ENCODE peak calls at places on chromosomes 2 and 18, in five cellular contexts. One of them, this sample, is unnamed. For H3K27me3 and H3K9me3, the result is how much of the 10 kb centered on the place peaks cover.

GRCh38 chr2:96427917-96428316 is 77.2 kb downstream of the NEURL3 start:
- DNase-seq in stomach: no peak
- DNase-seq in Peyer's patch: no peak
- DNase-seq in SK-N-SH: no peak
- DNase-seq in psoas muscle: no peak
- DNase-seq in this sample: no peak

GRCh38 chr2:189217546-189217945 is 38.0 kb upstream of the COL5A2 start:
- DNase-seq in stomach: no peak
- DNase-seq in Peyer's patch: no peak
- DNase-seq in SK-N-SH: no peak
- DNase-seq in psoas muscle: no peak
- DNase-seq in this sample: no peak

GRCh38 chr18:3305354-3305762 is 43.4 kb downstream of the MYL12B start:
- DNase-seq in stomach: no peak
- DNase-seq in Peyer's patch: peak
- DNase-seq in SK-N-SH: no peak
- DNase-seq in psoas muscle: no peak
- DNase-seq in this sample: no peak

GRCh38 chr2:17756629-17757028 is 2.7 kb downstream of the GEN1 start:
- DNase-seq in stomach: no peak
- DNase-seq in Peyer's patch: no peak
- DNase-seq in SK-N-SH: no peak
- DNase-seq in psoas muscle: no peak
- DNase-seq in this sample: no peak

GRCh38 chr2:136010126-136010525 is 24.7 kb upstream of the DARS1 start:
- DNase-seq in stomach: no peak
- DNase-seq in Peyer's patch: no peak
- DNase-seq in SK-N-SH: no peak
- DNase-seq in psoas muscle: no peak
- DNase-seq in this sample: no peak

GRCh38 chr18:24138884-24139616 is at the start of gene CABYR:
- DNase-seq in stomach: peak
- DNase-seq in Peyer's patch: peak
- DNase-seq in SK-N-SH: peak
- DNase-seq in psoas muscle: peak
- DNase-seq in this sample: peak

GRCh38 chr2:177237932-177238331 is 25.3 kb downstream of the HNRNPA3 start:
- DNase-seq in stomach: no peak
- DNase-seq in Peyer's patch: no peak
- DNase-seq in SK-N-SH: no peak
- DNase-seq in psoas muscle: no peak
- DNase-seq in this sample: no peak

GRCh38 chr2:46193356-46193755 is 103.9 kb upstream of the EPAS1 start:
- DNase-seq in stomach: no peak
- DNase-seq in Peyer's patch: no peak
- DNase-seq in SK-N-SH: peak
- DNase-seq in psoas muscle: no peak
- DNase-seq in this sample: no peak

GRCh38 chr2:134110532-134110931 is 143.3 kb upstream of the MGAT5 start:
- DNase-seq in stomach: no peak
- DNase-seq in Peyer's patch: no peak
- DNase-seq in SK-N-SH: no peak
- DNase-seq in psoas muscle: no peak
- DNase-seq in this sample: no peak

GRCh38 chr2:218381916-218382366 is at the start of gene SLC11A1:
- DNase-seq in stomach: peak
- DNase-seq in Peyer's patch: no peak
- DNase-seq in SK-N-SH: no peak
- DNase-seq in psoas muscle: peak
- DNase-seq in this sample: peak

GRCh38 chr2:219362524-219363164 is 25.1 kb downstream of the DNPEP start:
- DNase-seq in stomach: no peak
- DNase-seq in Peyer's patch: peak
- DNase-seq in SK-N-SH: no peak
- DNase-seq in psoas muscle: peak
- DNase-seq in this sample: peak

GRCh38 chr2:232973796-232974195 is 39.3 kb downstream of the NGEF start:
- DNase-seq in stomach: no peak
- DNase-seq in Peyer's patch: no peak
- DNase-seq in SK-N-SH: no peak
- DNase-seq in psoas muscle: no peak
- DNase-seq in this sample: no peak

GRCh38 chr2:98935111-98935770 is 784 bp downstream of the CRACDL start:
- DNase-seq in stomach: no peak
- DNase-seq in Peyer's patch: no peak
- DNase-seq in SK-N-SH: no peak
- DNase-seq in psoas muscle: no peak
- DNase-seq in this sample: no peak

GRCh38 chr2:67825476-67825875 is 237.3 kb downstream of the C1D start:
- DNase-seq in stomach: no peak
- DNase-seq in Peyer's patch: no peak
- DNase-seq in SK-N-SH: no peak
- DNase-seq in psoas muscle: no peak
- DNase-seq in this sample: no peak

GRCh38 chr2:230900336-230900995 is 24.6 kb downstream of the GPR55 start:
- DNase-seq in stomach: peak
- DNase-seq in Peyer's patch: peak
- DNase-seq in SK-N-SH: no peak
- DNase-seq in psoas muscle: no peak
- DNase-seq in this sample: no peak

GRCh38 chr2:121804340-121804739 is 48.9 kb downstream of the TSN start:
- DNase-seq in stomach: no peak
- DNase-seq in Peyer's patch: no peak
- DNase-seq in SK-N-SH: peak
- DNase-seq in psoas muscle: no peak
- DNase-seq in this sample: no peak

GRCh38 chr2:25170888-25171287 is 2.5 kb upstream of the POMC start:
- DNase-seq in stomach: no peak
- DNase-seq in Peyer's patch: no peak
- DNase-seq in SK-N-SH: peak
- DNase-seq in psoas muscle: no peak
- DNase-seq in this sample: no peak

GRCh38 chr2:25176138-25176537 is 7.8 kb upstream of the POMC start:
- DNase-seq in stomach: no peak
- DNase-seq in Peyer's patch: no peak
- DNase-seq in SK-N-SH: no peak
- DNase-seq in psoas muscle: no peak
- DNase-seq in this sample: no peak

GRCh38 chr2:25176541-25177368 is 8.4 kb upstream of the POMC start:
- DNase-seq in stomach: no peak
- DNase-seq in Peyer's patch: no peak
- DNase-seq in SK-N-SH: peak
- DNase-seq in psoas muscle: no peak
- DNase-seq in this sample: no peak

GRCh38 chr2:25174192-25174861 is 5.9 kb upstream of the POMC start:
- DNase-seq in stomach: no peak
- DNase-seq in Peyer's patch: no peak
- DNase-seq in SK-N-SH: no peak
- DNase-seq in psoas muscle: no peak
- DNase-seq in this sample: no peak

DNA sequence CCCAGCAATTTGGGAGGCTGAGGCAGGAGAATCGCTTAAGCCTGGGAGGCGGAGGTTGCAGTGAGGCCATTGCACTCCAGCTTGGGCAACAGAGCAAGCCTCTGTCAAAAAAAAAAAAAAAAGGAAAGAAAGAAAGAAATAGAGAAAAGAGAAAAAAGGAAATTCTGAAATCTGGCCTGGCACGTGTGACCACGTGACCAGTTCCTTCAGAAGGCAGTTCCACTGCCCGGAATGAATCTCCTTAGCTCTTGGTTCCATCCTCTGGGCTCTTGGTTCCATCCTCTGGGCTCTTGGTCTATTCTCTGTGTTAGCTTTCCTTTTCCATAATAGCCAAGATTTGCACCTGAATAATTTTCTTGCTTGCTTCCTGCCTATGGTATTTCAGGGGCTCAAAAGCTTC is 5.3 kb upstream of the POMC start:
- DNase-seq in stomach: no peak
- DNase-seq in Peyer's patch: no peak
- DNase-seq in SK-N-SH: no peak
- DNase-seq in psoas muscle: no peak
- DNase-seq in this sample: no peak
- H3K27me3 ChIP-seq in stomach: under half
- H3K27me3 ChIP-seq in Peyer's patch: under half
- H3K27me3 ChIP-seq in SK-N-SH: under half
- H3K27me3 ChIP-seq in psoas muscle: under half
- H3K27me3 ChIP-seq in this sample: under half

DNA sequence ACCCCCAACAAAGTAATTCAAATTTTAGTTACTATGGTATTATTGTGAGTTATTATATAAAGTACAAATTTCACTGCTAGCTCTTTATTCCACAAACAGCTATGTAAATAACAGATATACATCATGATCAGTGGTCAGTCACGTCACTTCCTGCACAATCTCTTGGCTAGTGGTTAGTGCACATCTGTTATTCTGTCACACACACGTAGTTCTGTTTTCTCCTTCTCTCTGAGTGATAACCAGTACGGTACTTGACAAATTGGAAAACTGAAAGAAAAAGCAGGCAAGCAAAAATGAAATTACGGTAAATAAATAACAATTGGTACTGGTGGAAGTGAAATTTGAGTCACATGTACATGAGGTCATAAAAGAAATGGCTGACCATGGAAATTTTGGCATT is 728.7 kb downstream of the CCDC85A start:
- DNase-seq in stomach: no peak
- DNase-seq in Peyer's patch: no peak
- DNase-seq in SK-N-SH: no peak
- DNase-seq in psoas muscle: no peak
- DNase-seq in this sample: no peak
- H3K9me3 ChIP-seq in stomach: under half
- H3K9me3 ChIP-seq in Peyer's patch: under half
- H3K9me3 ChIP-seq in SK-N-SH: under half
- H3K9me3 ChIP-seq in psoas muscle: under half
- H3K9me3 ChIP-seq in this sample: under half

DNA sequence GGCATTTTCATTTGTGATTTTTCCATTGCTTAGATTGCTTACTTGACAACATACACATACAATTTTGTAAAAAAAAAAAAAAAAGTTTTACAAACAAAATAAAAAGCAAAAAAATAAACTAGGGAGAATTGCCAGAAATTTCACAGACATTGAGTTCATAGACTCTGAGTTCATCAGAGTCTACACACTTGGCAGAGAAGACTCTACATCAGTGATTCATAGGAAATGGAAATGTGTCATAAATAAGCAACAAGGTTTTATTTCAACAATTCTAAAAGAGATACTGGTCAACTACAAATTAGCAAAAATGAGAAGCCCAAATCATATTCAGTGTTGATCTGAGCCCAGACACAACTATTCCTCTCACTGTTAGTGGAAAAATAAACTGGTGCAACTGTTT is 96.8 kb downstream of the GALR1 start:
- DNase-seq in stomach: no peak
- DNase-seq in Peyer's patch: no peak
- DNase-seq in SK-N-SH: no peak
- DNase-seq in psoas muscle: no peak
- DNase-seq in this sample: no peak
- H3K27me3 ChIP-seq in stomach: under half
- H3K27me3 ChIP-seq in Peyer's patch: under half
- H3K27me3 ChIP-seq in SK-N-SH: under half
- H3K27me3 ChIP-seq in psoas muscle: under half
- H3K27me3 ChIP-seq in this sample: under half

DNA sequence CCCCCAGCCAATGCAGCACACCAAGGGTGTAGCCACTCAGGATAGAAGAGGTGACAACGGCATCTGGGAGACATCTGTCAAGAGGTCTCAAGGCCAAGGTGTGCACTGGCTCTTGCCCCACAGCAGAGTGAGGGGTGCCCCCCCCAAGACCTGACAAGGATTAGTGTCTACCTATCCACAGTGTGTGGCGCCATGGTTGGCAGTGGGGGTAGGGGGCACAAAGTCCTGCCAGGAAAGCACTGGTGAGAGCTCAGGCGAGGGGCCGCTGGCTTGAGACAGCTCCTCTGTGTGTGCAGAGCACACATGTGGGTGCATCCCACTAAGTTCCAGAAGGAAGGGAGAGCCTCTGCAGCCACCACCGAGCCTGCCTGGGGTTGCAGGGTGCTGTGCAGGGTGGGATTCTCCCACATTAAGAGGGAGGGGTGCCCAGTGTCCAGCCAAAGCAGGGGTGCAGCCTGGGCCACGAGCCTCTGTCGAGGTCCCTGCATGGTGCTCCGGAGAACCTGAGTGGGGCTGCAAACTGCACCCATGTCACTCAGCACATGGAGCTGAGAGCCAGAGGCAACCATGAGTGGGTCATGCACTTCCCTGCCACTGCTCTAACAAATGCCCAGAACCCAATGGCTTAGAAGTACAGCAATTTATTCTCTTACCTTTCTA is 311.2 kb upstream of the HDAC4 start:
- DNase-seq in stomach: peak
- DNase-seq in Peyer's patch: peak
- DNase-seq in SK-N-SH: no peak
- DNase-seq in psoas muscle: no peak
- DNase-seq in this sample: no peak
- H3K9me3 ChIP-seq in stomach: under half
- H3K9me3 ChIP-seq in Peyer's patch: under half
- H3K9me3 ChIP-seq in SK-N-SH: under half
- H3K9me3 ChIP-seq in psoas muscle: under half
- H3K9me3 ChIP-seq in this sample: under half

GRCh38 chr2:84880645-84881521 is at the start of gene TRABD2A:
- DNase-seq in stomach: peak
- DNase-seq in Peyer's patch: peak
- DNase-seq in SK-N-SH: peak
- DNase-seq in psoas muscle: peak
- DNase-seq in this sample: no peak
- H3K27me3 ChIP-seq in stomach: under half
- H3K27me3 ChIP-seq in Peyer's patch: under half
- H3K27me3 ChIP-seq in SK-N-SH: under half
- H3K27me3 ChIP-seq in psoas muscle: under half
- H3K27me3 ChIP-seq in this sample: under half

GRCh38 chr18:6044773-6045172 is 149.5 kb upstream of the TMEM200C start:
- DNase-seq in stomach: no peak
- DNase-seq in Peyer's patch: no peak
- DNase-seq in SK-N-SH: no peak
- DNase-seq in psoas muscle: no peak
- DNase-seq in this sample: no peak

GRCh38 chr18:6044319-6044718 is 149.0 kb upstream of the TMEM200C start:
- DNase-seq in stomach: no peak
- DNase-seq in Peyer's patch: no peak
- DNase-seq in SK-N-SH: no peak
- DNase-seq in psoas muscle: no peak
- DNase-seq in this sample: no peak

GRCh38 chr18:6039055-6039454 is 143.7 kb upstream of the TMEM200C start:
- DNase-seq in stomach: no peak
- DNase-seq in Peyer's patch: no peak
- DNase-seq in SK-N-SH: no peak
- DNase-seq in psoas muscle: no peak
- DNase-seq in this sample: no peak
- H3K9me3 ChIP-seq in stomach: under half
- H3K9me3 ChIP-seq in Peyer's patch: under half
- H3K9me3 ChIP-seq in SK-N-SH: under half
- H3K9me3 ChIP-seq in psoas muscle: under half
- H3K9me3 ChIP-seq in this sample: under half